ENCODE peak calls at places on chromosomes 13 and 19, in eight cellular contexts. N is cardiac muscle cell; W is astrocyte of the spinal cord; D is uterus; E is stimulated activated CD8-positive, alpha-beta memory T cell treated with anti-CD3 and anti-CD28 coated beads, Interleukin-4, amount 100 ng/mL, for 24 hours; Z is A172; L is central memory CD8-positive, alpha-beta T cell; Q is stomach. Y is an unnamed sample.

GRCh38 chr19:47778954-47779351 is 450 bp downstream of the SELENOW start:
- DNase-seq in N (peak; percentile 24), W (peak; percentile 14), D (peak; percentile 52), E (no peak), Z (no peak), L (no peak), Q (no peak), Y (no peak)

GRCh38 chr19:10395003-10395402 is 8.3 kb downstream of the CDC37 start:
- DNase-seq in N (no peak), W (no peak), D (no peak), E (no peak), Z (no peak), L (no peak), Q (no peak), Y (no peak)

GRCh38 chr19:49106648-49107135 is 7.5 kb upstream of the LIN7B start:
- DNase-seq in N (peak; percentile 67), W (peak; percentile 37), D (no peak), E (peak; percentile 44), Z (peak; percentile 38), L (peak; percentile 50), Q (peak; percentile 60), Y (peak; percentile 73)

GRCh38 chr19:49988433-49988832 is 27.5 kb upstream of the SIGLEC11 start:
- DNase-seq in N (no peak), W (peak; percentile 25), D (no peak), E (no peak), Z (peak; percentile 53), L (no peak), Q (no peak), Y (no peak)

GRCh38 chr19:16623066-16623465 is 4.9 kb downstream of the MED26 start:
- DNase-seq in N (no peak), W (no peak), D (no peak), E (no peak), Z (no peak), L (no peak), Q (no peak), Y (no peak)

GRCh38 chr13:23956106-23956505 is 58.8 kb upstream of the C1QTNF9B start:
- DNase-seq in N (no peak), W (peak; percentile 54), D (no peak), E (no peak), Z (peak; percentile 67), L (no peak), Q (no peak), Y (no peak)

GRCh38 chr13:110155072-110155471 is 151.9 kb downstream of the COL4A1 start:
- DNase-seq in N (no peak), W (no peak), D (no peak), E (no peak), Z (no peak), L (no peak), Q (no peak), Y (no peak)

GRCh38 chr13:20938302-20938701 is 35.8 kb upstream of the XPO4 start:
- DNase-seq in N (no peak), W (no peak), D (no peak), E (no peak), Z (no peak), L (no peak), Q (no peak), Y (no peak)

GRCh38 chr13:50700664-50701266 is 142.7 kb downstream of the DLEU7 start:
- DNase-seq in N (no peak), W (no peak), D (no peak), E (no peak), Z (no peak), L (no peak), Q (no peak), Y (no peak)